ENCODE peak calls at places on chromosomes 1 and 21, in seven cellular contexts. J is K562; Y is CD8-positive, alpha-beta T cell; C is aorta; T is esophagus muscularis mucosa; A is brain microvascular endothelial cell; N is heart left ventricle. G is an unnamed sample.

GRCh38 chr1:209831615-209832014 is 3.8 kb downstream of the UTP25 start:
- DNase-seq in J (no peak), Y (no peak), C (no peak), T (no peak), A (peak), N (no peak), G (no peak)

GRCh38 chr1:212291505-212292134 is 6.4 kb downstream of the PPP2R5A start:
- DNase-seq in J (peak), Y (no peak), C (no peak), T (no peak), A (no peak), N (no peak), G (no peak)

GRCh38 chr21:42227909-42228708 is 9.2 kb downstream of the ABCG1 start:
- DNase-seq in J (peak), Y (peak), C (peak), T (peak), A (peak), N (peak), G (peak)

GRCh38 chr1:218604217-218604616 is 259.1 kb downstream of the TGFB2 start:
- DNase-seq in J (no peak), Y (no peak), C (no peak), T (no peak), A (no peak), N (no peak), G (no peak)

GRCh38 chr1:248828845-248829244 is 3.1 kb upstream of the SH3BP5L start:
- DNase-seq in J (peak), Y (no peak), C (no peak), T (no peak), A (peak), N (no peak), G (no peak)

GRCh38 chr1:9732123-9732971 is 80.8 kb downstream of the PIK3CD start:
- DNase-seq in J (no peak), Y (no peak), C (peak), T (no peak), A (no peak), N (no peak), G (no peak)

GRCh38 chr1:53949023-53949611 is 3.0 kb downstream of the LRRC42 start:
- DNase-seq in J (peak), Y (no peak), C (no peak), T (no peak), A (no peak), N (no peak), G (no peak)

GRCh38 chr21:25370311-25370744 is 237.0 kb downstream of the MRPL39 start:
- DNase-seq in J (no peak), Y (no peak), C (no peak), T (no peak), A (peak), N (no peak), G (no peak)

GRCh38 chr1:189269011-189269410 is 1208.7 kb downstream of the BRINP3 start:
- DNase-seq in J (no peak), Y (no peak), C (no peak), T (no peak), A (no peak), N (no peak), G (no peak)

GRCh38 chr1:3319874-3320245 is 134.6 kb upstream of the ARHGEF16 start:
- DNase-seq in J (peak), Y (no peak), C (no peak), T (no peak), A (peak), N (no peak), G (peak)

GRCh38 chr1:31906557-31906956 is 31.6 kb downstream of the PTP4A2 start:
- DNase-seq in J (no peak), Y (no peak), C (no peak), T (no peak), A (no peak), N (no peak), G (no peak)

GRCh38 chr1:33335020-33335419 is 14.1 kb upstream of the A3GALT2 start:
- DNase-seq in J (no peak), Y (no peak), C (no peak), T (no peak), A (no peak), N (no peak), G (no peak)

GRCh38 chr21:21897275-21897883 is 899.2 kb downstream of the NCAM2 start:
- DNase-seq in J (no peak), Y (no peak), C (no peak), T (no peak), A (no peak), N (no peak), G (no peak)

GRCh38 chr1:223840254-223840653 is 5.5 kb downstream of the TP53BP2 start:
- DNase-seq in J (no peak), Y (no peak), C (no peak), T (no peak), A (no peak), N (no peak), G (no peak)

GRCh38 chr1:40840526-40841323 is 21.4 kb downstream of the CITED4 start:
- DNase-seq in J (peak), Y (no peak), C (no peak), T (no peak), A (no peak), N (no peak), G (no peak)

GRCh38 chr1:240091614-240092300 is at the start of gene FMN2:
- DNase-seq in J (peak), Y (no peak), C (no peak), T (no peak), A (peak), N (no peak), G (peak)

GRCh38 chr1:173473599-173474011 is 3.5 kb upstream of the PRDX6 start:
- DNase-seq in J (no peak), Y (no peak), C (no peak), T (no peak), A (peak), N (no peak), G (no peak)

GRCh38 chr1:154697710-154698109 is 89.7 kb upstream of the ADAR start:
- DNase-seq in J (no peak), Y (no peak), C (no peak), T (no peak), A (no peak), N (no peak), G (no peak)

GRCh38 chr1:226737819-226738420 is 1.2 kb downstream of the ITPKB start:
- DNase-seq in J (no peak), Y (peak), C (peak), T (peak), A (peak), N (peak), G (peak)

GRCh38 chr1:246689409-246689997 is 34.7 kb upstream of the SCCPDH start:
- DNase-seq in J (peak), Y (peak), C (peak), T (no peak), A (peak), N (peak), G (peak)

GRCh38 chr1:219731771-219732170 is 118.9 kb upstream of the ZC3H11B start:
- DNase-seq in J (no peak), Y (no peak), C (no peak), T (no peak), A (no peak), N (no peak), G (no peak)

GRCh38 chr1:185017338-185017737 is 28.0 kb upstream of the RNF2 start:
- DNase-seq in J (no peak), Y (no peak), C (no peak), T (no peak), A (peak), N (no peak), G (no peak)

GRCh38 chr1:63155437-63155836 is 166.9 kb upstream of the FOXD3 start:
- DNase-seq in J (no peak), Y (no peak), C (no peak), T (no peak), A (no peak), N (no peak), G (no peak)

GRCh38 chr1:204972461-204972860 is 70.6 kb upstream of the CNTN2 start:
- DNase-seq in J (no peak), Y (no peak), C (no peak), T (no peak), A (no peak), N (no peak), G (no peak)

GRCh38 chr1:110477041-110477440 is 26.1 kb downstream of the PROK1 start:
- DNase-seq in J (no peak), Y (no peak), C (peak), T (no peak), A (peak), N (no peak), G (no peak)

DNA sequence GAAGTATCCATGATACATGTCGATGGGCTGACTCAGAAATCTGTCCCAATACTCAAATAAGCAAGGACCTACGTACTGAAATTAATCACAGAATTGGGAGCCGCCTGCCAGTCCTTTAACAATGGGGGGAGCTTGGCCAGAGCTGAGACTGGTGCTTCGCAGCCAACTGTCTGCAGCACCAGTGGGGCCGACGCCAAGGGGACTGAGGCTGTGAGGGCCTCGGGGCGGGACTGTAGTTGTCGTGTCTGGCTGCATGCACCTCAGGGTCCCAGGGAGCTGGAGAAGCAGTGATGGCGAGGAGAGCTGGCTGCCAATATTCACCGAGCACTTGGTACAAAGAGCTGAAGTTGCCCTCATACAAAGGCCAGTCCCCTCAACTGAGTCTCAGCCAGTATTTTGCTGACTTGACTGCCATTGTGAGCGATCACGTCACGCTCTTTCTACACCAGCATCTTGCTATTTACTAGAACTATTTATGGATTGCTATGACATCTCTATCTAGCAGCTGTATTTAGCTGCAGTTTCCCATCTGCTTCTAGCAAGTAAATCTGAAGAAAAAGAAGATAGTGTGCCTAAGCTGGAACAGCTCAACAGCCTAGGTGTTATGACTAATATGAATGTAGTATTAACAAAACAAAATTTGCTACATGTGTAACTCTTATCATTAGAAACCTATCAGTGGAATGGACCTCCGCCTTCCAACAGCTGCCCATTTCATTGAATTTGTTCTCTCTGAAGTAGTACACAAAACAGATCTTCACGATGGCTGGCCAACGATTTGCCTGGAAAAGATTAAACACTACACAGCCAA is 29.2 kb downstream of the EVI5 start:
- DNase-seq in J (no peak), Y (no peak), C (peak), T (no peak), A (no peak), N (peak), G (peak)
- H3K4me3 ChIP-seq in J (no peak), Y (no peak), C (no peak), T (peak), A (no peak), N (peak), G (peak)

DNA sequence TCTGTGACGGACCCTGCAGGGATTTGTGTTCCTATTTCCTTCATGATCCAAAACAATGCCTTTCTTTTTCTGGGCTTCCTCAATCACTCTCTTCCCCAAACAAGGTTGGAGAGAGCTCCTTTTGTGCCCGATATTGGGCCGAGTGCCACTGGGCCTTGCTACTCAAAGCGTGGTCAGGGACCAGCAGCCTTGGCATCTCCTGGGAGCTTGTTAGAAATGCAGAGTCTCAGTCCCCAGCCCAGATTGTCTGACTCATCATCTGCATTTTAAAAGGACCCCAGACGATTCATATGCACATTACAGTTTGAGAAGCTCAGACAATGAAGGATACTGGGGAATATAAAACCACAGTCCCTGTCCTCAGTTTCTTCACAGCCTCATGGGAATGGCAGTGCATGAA is 19.9 kb downstream of the ADORA1 start:
- DNase-seq in J (no peak), Y (no peak), C (no peak), T (no peak), A (no peak), N (peak), G (no peak)
- H3K27ac ChIP-seq in J (no peak), Y (no peak), C (no peak), T (no peak), A (no peak), N (no peak), G (no peak)

DNA sequence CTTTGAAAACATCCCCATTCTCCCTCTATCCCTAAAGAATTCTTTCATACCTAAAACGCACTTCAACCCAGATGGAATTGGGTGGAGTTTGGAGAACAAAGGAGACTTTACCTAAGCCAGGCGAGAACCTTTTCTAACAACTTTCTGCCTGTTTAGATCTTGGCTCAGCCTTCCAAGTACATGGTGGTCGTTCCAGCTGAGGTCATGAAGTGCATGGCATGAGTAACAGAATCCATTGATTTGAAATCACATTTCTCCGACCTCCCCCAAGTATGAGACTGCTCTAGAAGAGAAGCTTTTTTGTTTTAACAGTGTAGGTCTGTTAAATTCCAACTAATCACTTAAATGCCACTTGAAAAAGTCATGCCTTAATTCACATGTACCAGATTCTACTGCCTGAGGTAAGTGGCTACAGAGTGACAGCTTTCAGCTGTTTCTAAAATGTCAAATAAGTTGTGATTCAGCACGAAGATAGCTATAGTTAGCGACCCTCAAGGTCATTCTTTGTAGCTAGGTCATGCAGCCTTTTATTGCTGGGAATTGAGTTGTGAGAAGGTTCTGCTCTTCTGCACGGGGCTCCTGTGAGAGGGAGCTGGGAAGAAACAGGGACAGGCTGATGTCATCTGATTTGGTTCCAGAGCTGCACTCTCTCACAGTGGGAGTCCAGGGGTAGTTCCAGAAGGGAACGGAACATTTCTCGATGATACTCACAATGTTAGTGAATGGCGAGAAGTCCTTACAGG is 112.6 kb downstream of the VPS13D start:
- DNase-seq in J (no peak), Y (no peak), C (no peak), T (no peak), A (no peak), N (peak), G (no peak)
- H3K4me3 ChIP-seq in J (no peak), Y (no peak), C (no peak), T (no peak), A (no peak), N (peak), G (no peak)

DNA sequence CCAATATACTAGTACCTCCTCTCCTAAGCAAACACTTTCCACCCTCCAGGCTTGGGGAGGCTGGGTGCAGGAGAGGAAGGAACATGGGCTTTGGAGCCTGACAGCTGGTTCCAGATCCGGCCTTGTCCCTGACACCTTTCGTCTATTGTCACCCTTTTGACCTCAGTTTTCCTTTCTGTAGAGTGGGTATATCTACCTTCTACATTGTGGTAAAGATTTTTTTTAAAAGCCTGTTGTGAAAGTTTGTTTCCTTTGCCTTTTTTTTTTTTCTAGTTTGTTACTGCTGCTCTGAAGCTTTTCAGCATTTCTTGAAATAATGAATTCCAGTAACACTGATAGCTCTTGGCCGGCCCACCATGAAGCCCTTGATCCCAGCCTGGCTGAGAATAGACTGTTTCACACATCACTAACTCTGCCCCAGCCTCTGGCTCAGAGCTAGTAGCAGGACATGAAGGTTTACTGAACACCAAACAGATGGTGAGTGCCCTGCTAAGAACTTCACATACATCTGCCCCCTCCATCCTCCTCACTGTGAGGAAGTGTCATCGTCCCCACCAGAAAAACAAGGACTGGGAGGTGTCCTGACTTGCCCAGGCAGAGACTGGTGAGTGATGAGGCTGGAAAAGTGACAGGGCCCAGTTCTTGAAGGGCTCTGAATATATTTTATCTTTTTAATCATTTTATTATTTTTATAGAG is 33.1 kb upstream of the ID3 start:
- DNase-seq in J (no peak), Y (no peak), C (no peak), T (no peak), A (no peak), N (no peak), G (no peak)
- H3K27ac ChIP-seq in J (no peak), Y (no peak), C (no peak), T (no peak), A (no peak), N (no peak), G (no peak)

DNA sequence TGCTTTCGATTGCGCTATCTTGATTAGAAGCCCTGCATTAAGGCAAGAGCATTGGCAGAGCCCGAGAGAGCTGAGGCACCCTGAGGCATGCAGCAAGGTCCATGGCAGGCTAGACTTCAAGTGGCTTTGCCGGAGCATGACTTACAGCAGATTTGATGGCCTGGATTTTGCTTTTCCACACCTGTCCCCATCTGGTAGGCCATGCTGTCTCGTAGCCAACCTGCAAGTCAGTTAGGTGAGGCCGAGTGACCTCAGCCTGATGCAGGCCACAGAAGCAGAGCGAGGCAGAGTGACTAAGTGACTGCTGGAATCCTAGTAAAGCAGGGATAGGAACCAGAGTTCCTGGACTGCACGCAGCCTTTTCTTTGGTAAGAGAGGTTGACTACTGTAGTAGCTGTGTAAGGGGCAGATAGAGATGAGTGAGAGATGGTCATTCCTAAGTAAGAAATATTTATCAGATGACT is 148.9 kb downstream of the PBX1 start:
- DNase-seq in J (no peak), Y (no peak), C (no peak), T (no peak), A (peak), N (peak), G (peak)
- H3K4me3 ChIP-seq in J (no peak), Y (no peak), C (no peak), T (no peak), A (no peak), N (no peak), G (no peak)

GRCh38 chr1:35726814-35727433 is 8.2 kb upstream of the C1orf216 start:
- DNase-seq in J (peak), Y (peak), C (no peak), T (no peak), A (peak), N (peak), G (peak)

GRCh38 chr1:35725591-35725990 is 6.9 kb upstream of the C1orf216 start:
- DNase-seq in J (no peak), Y (no peak), C (no peak), T (no peak), A (no peak), N (no peak), G (no peak)

GRCh38 chr1:35727434-35727825 is 8.7 kb upstream of the C1orf216 start:
- DNase-seq in J (no peak), Y (no peak), C (no peak), T (no peak), A (no peak), N (no peak), G (no peak)
- H3K27ac ChIP-seq in J (no peak), Y (no peak), C (no peak), T (no peak), A (no peak), N (no peak), G (no peak)

GRCh38 chr21:37230632-37231246 is 36.4 kb downstream of the VPS26C start:
- DNase-seq in J (no peak), Y (no peak), C (peak), T (peak), A (no peak), N (no peak), G (no peak)
- H3K4me3 ChIP-seq in J (no peak), Y (no peak), C (no peak), T (no peak), A (no peak), N (no peak), G (no peak)